ENCODE peak calls at places on chromosomes 11 and 22, in ten cellular contexts. W, D, M, E, K, H, U, X, F and C are unnamed samples.

GRCh38 chr11:61890536-61891330 is 612 bp downstream of the FADS3 start:
- DNase-seq in W (peak; percentile 80), D (no peak), M (no peak), E (peak; percentile 80), K (peak; percentile 66), H (peak; percentile 64), U (peak; percentile 89), X (peak; percentile 33), F (no peak), C (no peak)

GRCh38 chr11:19216709-19217374 is 15.1 kb upstream of the CSRP3 start:
- DNase-seq in W (no peak), D (no peak), M (no peak), E (no peak), K (no peak), H (no peak), U (no peak), X (no peak), F (no peak), C (no peak)

GRCh38 chr11:45930951-45931563 is 8.6 kb downstream of the LARGE2 start:
- DNase-seq in W (no peak), D (no peak), M (no peak), E (no peak), K (no peak), H (no peak), U (no peak), X (no peak), F (no peak), C (no peak)

GRCh38 chr11:68122936-68123539 is 1.9 kb upstream of the CHKA start:
- DNase-seq in W (peak; percentile 71), D (no peak), M (no peak), E (no peak), K (no peak), H (no peak), U (no peak), X (no peak), F (no peak), C (no peak)

GRCh38 chr11:75759832-75760231 is 8.7 kb upstream of the DGAT2 start:
- DNase-seq in W (no peak), D (no peak), M (no peak), E (no peak), K (no peak), H (no peak), U (no peak), X (no peak), F (no peak), C (no peak)

GRCh38 chr11:20221546-20221945 is 61.3 kb upstream of the DBX1 start:
- DNase-seq in W (no peak), D (no peak), M (no peak), E (no peak), K (no peak), H (no peak), U (no peak), X (no peak), F (no peak), C (no peak)

GRCh38 chr11:206516-207212 is 535 bp downstream of the BET1L start:
- DNase-seq in W (peak; percentile 51), D (no peak), M (no peak), E (no peak), K (no peak), H (peak; percentile 22), U (peak; percentile 59), X (peak; percentile 23), F (peak; percentile 70), C (no peak)

GRCh38 chr11:95297680-95298452 is 66.9 kb upstream of the SESN3 start:
- DNase-seq in W (no peak), D (no peak), M (no peak), E (no peak), K (no peak), H (no peak), U (no peak), X (no peak), F (no peak), C (no peak)

GRCh38 chr11:73404048-73404447 is 27.8 kb downstream of the RELT start:
- DNase-seq in W (peak; percentile 90), D (no peak), M (peak; percentile 46), E (peak; percentile 28), K (peak; percentile 72), H (peak; percentile 49), U (no peak), X (no peak), F (no peak), C (peak; percentile 72)

GRCh38 chr11:96272542-96273306 is 70.3 kb downstream of the MAML2 start:
- DNase-seq in W (no peak), D (no peak), M (no peak), E (no peak), K (peak; percentile 65), H (peak; percentile 45), U (no peak), X (no peak), F (no peak), C (no peak)

GRCh38 chr22:41562461-41562860 is 1.7 kb downstream of the CSDC2 start:
- DNase-seq in W (peak; percentile 57), D (no peak), M (no peak), E (no peak), K (no peak), H (no peak), U (no peak), X (no peak), F (no peak), C (no peak)

GRCh38 chr22:45009881-45010531 is at the start of gene PHF21B:
- DNase-seq in W (peak; percentile 94), D (no peak), M (peak; percentile 92), E (no peak), K (peak; percentile 23), H (peak; percentile 15), U (no peak), X (no peak), F (no peak), C (peak; percentile 85)

GRCh38 chr22:39556970-39557811 is 13.4 kb upstream of the CACNA1I start:
- DNase-seq in W (peak; percentile 66), D (no peak), M (peak; percentile 68), E (no peak), K (no peak), H (no peak), U (no peak), X (no peak), F (no peak), C (no peak)

GRCh38 chr22:38107692-38108515 is 2.6 kb downstream of the BAIAP2L2 start:
- DNase-seq in W (no peak), D (no peak), M (no peak), E (no peak), K (no peak), H (no peak), U (no peak), X (no peak), F (no peak), C (no peak)

GRCh38 chr11:62461740-62462522 is 43.1 kb downstream of the SCGB1A1 start:
- DNase-seq in W (no peak), D (no peak), M (no peak), E (peak; percentile 37), K (peak; percentile 61), H (peak; percentile 83), U (no peak), X (no peak), F (no peak), C (no peak)

GRCh38 chr22:33274214-33274828 is 216.1 kb upstream of the SYN3 start:
- DNase-seq in W (peak; percentile 88), D (no peak), M (peak; percentile 44), E (no peak), K (peak; percentile 27), H (peak; percentile 12), U (no peak), X (peak; percentile 73), F (no peak), C (peak; percentile 67)

GRCh38 chr11:7677071-7677470 is 3.8 kb upstream of the CYB5R2 start:
- DNase-seq in W (no peak), D (no peak), M (no peak), E (peak; percentile 93), K (peak; percentile 46), H (peak; percentile 43), U (no peak), X (no peak), F (no peak), C (no peak)

GRCh38 chr11:61032824-61033223 is 61.3 kb downstream of the CD6 start:
- DNase-seq in W (no peak), D (no peak), M (no peak), E (no peak), K (no peak), H (no peak), U (no peak), X (no peak), F (no peak), C (no peak)

DNA sequence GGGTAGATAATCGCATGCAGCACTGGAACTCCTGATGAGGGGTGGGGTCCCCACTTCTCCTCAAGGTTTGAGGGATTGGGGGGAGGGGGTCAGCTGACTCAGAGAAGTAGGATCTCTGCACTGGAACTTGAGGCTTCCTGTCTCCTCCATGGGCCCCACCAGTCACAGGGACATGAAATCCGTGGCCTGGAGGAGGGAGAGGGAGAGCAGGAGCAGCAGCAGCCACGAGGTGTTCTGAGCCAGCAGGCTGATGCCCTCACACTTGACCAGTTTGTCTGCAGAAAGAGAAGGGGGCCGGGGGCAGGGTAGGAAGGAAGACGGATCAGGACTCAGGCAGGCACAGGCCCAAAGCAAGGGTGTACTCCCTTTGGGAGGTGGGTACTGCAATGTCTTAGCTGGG is 3.7 kb downstream of the THY1 start:
- DNase-seq in W (no peak), D (no peak), M (no peak), E (no peak), K (no peak), H (no peak), U (no peak), X (no peak), F (no peak), C (no peak)
- TF ChIP-seq CTCF in W (no peak), D (no peak), M (no peak), E (no peak), K (no peak), H (no peak), U (no peak), X (no peak), F (no peak), C (no peak)

GRCh38 chr11:66686801-66687750 is 9.4 kb upstream of the RBM4B start:
- DNase-seq in W (no peak), D (no peak), M (no peak), E (no peak), K (no peak), H (no peak), U (no peak), X (no peak), F (peak; percentile 87), C (no peak)
- TF ChIP-seq CTCF in W (no peak), D (no peak), M (no peak), E (no peak), K (no peak), H (no peak), U (no peak), X (no peak), F (no peak), C (no peak)

GRCh38 chr11:65454696-65455456 is 32.3 kb downstream of the NEAT1 start:
- DNase-seq in W (peak; percentile 95), D (no peak), M (peak; percentile 85), E (peak; percentile 53), K (peak; percentile 83), H (peak; percentile 83), U (peak; percentile 95), X (peak; percentile 89), F (peak; percentile 75), C (peak; percentile 71)
- TF ChIP-seq CTCF in W (no peak), D (no peak), M (no peak), E (no peak), K (no peak), H (no peak), U (no peak), X (peak; percentile 26), F (peak; percentile 22), C (no peak)

DNA sequence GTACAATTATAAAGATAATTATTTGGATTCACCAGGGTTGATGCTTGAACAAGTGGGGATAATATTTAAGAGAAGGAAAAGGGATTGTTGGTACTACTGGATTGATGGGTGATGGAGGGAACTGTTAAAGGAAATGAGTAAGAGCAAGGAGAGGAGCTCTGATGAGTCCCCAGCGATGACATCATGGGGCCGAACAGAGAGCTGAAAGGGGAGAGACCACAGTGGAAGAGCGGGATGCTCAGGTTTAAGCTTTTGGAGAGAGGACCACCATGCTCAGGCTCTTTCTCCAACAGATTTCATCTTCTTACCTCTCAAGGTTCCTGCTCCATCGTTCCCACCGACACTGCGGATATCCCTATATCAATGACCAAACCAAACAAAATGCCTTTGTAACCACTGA is 568.7 kb downstream of the ETS1 start:
- DNase-seq in W (no peak), D (no peak), M (no peak), E (no peak), K (no peak), H (no peak), U (no peak), X (no peak), F (no peak), C (no peak)
- TF ChIP-seq CTCF in W (no peak), D (no peak), M (no peak), E (no peak), K (no peak), H (no peak), U (no peak), X (no peak), F (no peak), C (no peak)